ENCODE peak calls at places on chromosome 5, in four cellular contexts. N is hepatic stellate cell, Z is Daoy, T is amygdala. O is an unnamed sample.

GRCh38 chr5:84255318-84255717 is 129.4 kb downstream of the EDIL3 start:
- DNase-seq in Z (peak), T (no peak), N (peak), O (no peak)

GRCh38 chr5:10485142-10485795 is 43.6 kb downstream of the ROPN1L start:
- DNase-seq in N (peak), Z (peak), T (no peak), O (no peak)

GRCh38 chr5:19928556-19929421 is 59.2 kb downstream of the CDH18 start:
- DNase-seq in N (no peak), Z (peak), T (no peak), O (no peak)

GRCh38 chr5:122846051-122846567 is 696 bp downstream of the SNX24 start:
- DNase-seq in N (peak), T (no peak), Z (peak), O (peak)

GRCh38 chr5:165502893-165503696 is 1997.7 kb downstream of the MAT2B start:
- DNase-seq in T (no peak), N (no peak), Z (no peak), O (no peak)

GRCh38 chr5:33311893-33312292 is 128.9 kb upstream of the TARS1 start:
- DNase-seq in N (peak), T (no peak), Z (peak), O (no peak)

GRCh38 chr5:151811593-151812321 is 40.0 kb downstream of the G3BP1 start:
- DNase-seq in N (no peak), Z (no peak), T (no peak), O (no peak)

GRCh38 chr5:26881901-26882300 is 156.5 kb downstream of the CDH9 start:
- DNase-seq in Z (no peak), T (no peak), N (no peak), O (no peak)

GRCh38 chr5:149018909-149019443 is 43.9 kb downstream of the SH3TC2 start:
- DNase-seq in Z (no peak), N (no peak), T (no peak), O (no peak)

GRCh38 chr5:151598984-151599383 is 7.9 kb upstream of the FAT2 start:
- DNase-seq in N (no peak), Z (no peak), T (no peak), O (no peak)

GRCh38 chr5:179986328-179986727 is 78.6 kb upstream of the TBC1D9B start:
- DNase-seq in N (no peak), Z (no peak), T (no peak), O (no peak)

GRCh38 chr5:177154003-177154643 is 20.6 kb downstream of the NSD1 start:
- DNase-seq in Z (no peak), N (peak), T (no peak), O (no peak)

GRCh38 chr5:72499090-72499489 is 8.1 kb downstream of the ZNF366 start:
- DNase-seq in Z (no peak), N (no peak), T (no peak), O (no peak)

GRCh38 chr5:67493676-67494075 is 297.1 kb upstream of the CD180 start:
- DNase-seq in Z (peak), N (peak), T (peak), O (peak)

GRCh38 chr5:95915999-95916686 is 45.5 kb downstream of the ELL2 start:
- DNase-seq in T (no peak), N (no peak), Z (no peak), O (no peak)

GRCh38 chr5:79750611-79751510 is 61.2 kb downstream of the CMYA5 start:
- DNase-seq in Z (no peak), N (no peak), T (no peak), O (no peak)

GRCh38 chr5:96565843-96566242 is 96.3 kb upstream of the CAST start:
- DNase-seq in N (peak), T (peak), Z (peak), O (no peak)

GRCh38 chr5:98268162-98268860 is 505.2 kb upstream of the RGMB start:
- DNase-seq in N (no peak), Z (no peak), T (no peak), O (no peak)

GRCh38 chr5:27267209-27267824 is 228.9 kb upstream of the CDH9 start:
- DNase-seq in T (no peak), N (no peak), Z (no peak), O (no peak)

GRCh38 chr5:137254153-137254552 is 245.0 kb downstream of the SPOCK1 start:
- DNase-seq in N (peak), T (no peak), Z (no peak), O (no peak)

GRCh38 chr5:179276838-179277395 is 68.3 kb downstream of the ADAMTS2 start:
- DNase-seq in N (no peak), Z (no peak), T (no peak), O (no peak)

GRCh38 chr5:81754621-81755020 is 3.7 kb upstream of the SSBP2 start:
- DNase-seq in Z (no peak), T (no peak), N (no peak), O (no peak)

GRCh38 chr5:16547200-16547842 is 69.5 kb downstream of the RETREG1 start:
- DNase-seq in N (no peak), T (no peak), Z (no peak), O (no peak)

GRCh38 chr5:117800261-117800660 is 1188.1 kb downstream of the DTWD2 start:
- DNase-seq in N (no peak), T (no peak), Z (no peak), O (no peak)

GRCh38 chr5:151896041-151896691 is 28.5 kb downstream of the GLRA1 start:
- DNase-seq in T (no peak), Z (peak), N (peak), O (no peak)

GRCh38 chr5:665541-665955 is 27.6 kb downstream of the TPPP start:
- DNase-seq in Z (no peak), T (no peak), N (no peak), O (peak)

O was measured in 8988T.